ENCODE peak calls at places on chromosomes 1 and 21, in five cellular contexts. E, Z, O, S and X are unnamed samples.

GRCh38 chr1:212783976-212784375 is 7.6 kb downstream of the NSL1 start:
- DNase-seq in E (no peak), Z (no peak), O (no peak), S (no peak), X (no peak)

GRCh38 chr1:92186081-92186480 is 31.6 kb upstream of the C1orf146 start:
- DNase-seq in E (no peak), Z (no peak), O (no peak), S (no peak), X (no peak)

GRCh38 chr1:26358411-26359384 is 4.8 kb upstream of the CRYBG2 start:
- DNase-seq in E (no peak), Z (no peak), O (no peak), S (peak; percentile 74), X (no peak)

GRCh38 chr1:93016171-93016570 is 54.9 kb upstream of the DIPK1A start:
- DNase-seq in E (no peak), Z (peak; percentile 44), O (no peak), S (no peak), X (no peak)

GRCh38 chr21:38664315-38664714 is 141.4 kb upstream of the ETS2 start:
- DNase-seq in E (no peak), Z (no peak), O (no peak), S (no peak), X (no peak)

GRCh38 chr21:25639922-25640670 is 1.0 kb downstream of the JAM2 start:
- DNase-seq in E (peak; percentile 60), Z (peak; percentile 59), O (peak; percentile 38), S (no peak), X (no peak)

GRCh38 chr1:33768106-33768505 is 95.8 kb upstream of the HMGB4 start:
- DNase-seq in E (no peak), Z (no peak), O (no peak), S (no peak), X (no peak)

GRCh38 chr1:243796016-243796415 is 54.0 kb downstream of the AKT3 start:
- DNase-seq in E (no peak), Z (no peak), O (no peak), S (no peak), X (no peak)

GRCh38 chr1:113153116-113153803 is 80.3 kb downstream of the LRIG2 start:
- DNase-seq in E (no peak), Z (no peak), O (no peak), S (no peak), X (no peak)

GRCh38 chr1:182634306-182635072 is 30.3 kb upstream of the RGS16 start:
- DNase-seq in E (no peak), Z (no peak), O (no peak), S (no peak), X (no peak)

GRCh38 chr21:42829954-42830353 is 49.4 kb downstream of the WDR4 start:
- DNase-seq in E (no peak), Z (no peak), O (no peak), S (no peak), X (no peak)

GRCh38 chr1:2179283-2180013 is 15.1 kb downstream of the FAAP20 start:
- DNase-seq in E (no peak), Z (no peak), O (no peak), S (no peak), X (no peak)

GRCh38 chr1:233490488-233490887 is 123.4 kb upstream of the KCNK1 start:
- DNase-seq in E (peak; percentile 61), Z (no peak), O (no peak), S (no peak), X (no peak)

GRCh38 chr1:225941220-225941948 is at the start of gene LEFTY2:
- DNase-seq in E (no peak), Z (peak; percentile 33), O (no peak), S (no peak), X (no peak)

GRCh38 chr1:201115390-201115937 is 3.2 kb upstream of the CACNA1S start:
- DNase-seq in E (no peak), Z (no peak), O (no peak), S (no peak), X (no peak)

GRCh38 chr1:114641377-114641776 is 28.5 kb downstream of the DENND2C start:
- DNase-seq in E (no peak), Z (no peak), O (no peak), S (no peak), X (no peak)

GRCh38 chr1:217770895-217771294 is 139.8 kb downstream of the SPATA17 start:
- DNase-seq in E (no peak), Z (peak; percentile 23), O (no peak), S (no peak), X (no peak)

GRCh38 chr1:22751124-22751531 is 40.5 kb downstream of the EPHB2 start:
- DNase-seq in E (peak; percentile 67), Z (no peak), O (no peak), S (no peak), X (no peak)

GRCh38 chr21:29638761-29639327 is 301.0 kb downstream of the GRIK1 start:
- DNase-seq in E (no peak), Z (no peak), O (no peak), S (no peak), X (no peak)